ENCODE peak calls at places on chromosome 13, in five cellular contexts. One of them, this sample, is unnamed.
A peak's percentile ranks its signal among the peaks of the same experiment; 100 is the strongest.

GRCh38 chr13:31625115-31625514 is 114.2 kb upstream of the RXFP2 start:
- DNase-seq in uterus: no peak
- DNase-seq in ovary: no peak
- DNase-seq in IMR-90: no peak
- DNase-seq in body of pancreas: no peak
- DNase-seq in this sample: no peak

GRCh38 chr13:33341861-33342452 is 56.4 kb upstream of the STARD13 start:
- DNase-seq in body of pancreas: no peak
- DNase-seq in ovary: no peak
- DNase-seq in IMR-90: no peak
- DNase-seq in uterus: no peak
- DNase-seq in this sample: no peak

GRCh38 chr13:66994097-66994496 is 236.0 kb downstream of the PCDH9 start:
- DNase-seq in ovary: no peak
- DNase-seq in IMR-90: peak; percentile 52
- DNase-seq in body of pancreas: peak; percentile 76
- DNase-seq in uterus: no peak
- DNase-seq in this sample: peak; percentile 79

GRCh38 chr13:100301418-100301817 is 212.5 kb downstream of the PCCA start:
- DNase-seq in uterus: no peak
- DNase-seq in IMR-90: no peak
- DNase-seq in body of pancreas: peak; percentile 25
- DNase-seq in ovary: no peak
- DNase-seq in this sample: peak; percentile 68

GRCh38 chr13:109160357-109160756 is 530.9 kb downstream of the MYO16 start:
- DNase-seq in body of pancreas: no peak
- DNase-seq in ovary: no peak
- DNase-seq in uterus: no peak
- DNase-seq in IMR-90: no peak
- DNase-seq in this sample: no peak

GRCh38 chr13:40895207-40895606 is 105.8 kb downstream of the SLC25A15 start:
- DNase-seq in ovary: no peak
- DNase-seq in uterus: no peak
- DNase-seq in IMR-90: no peak
- DNase-seq in body of pancreas: no peak
- DNase-seq in this sample: no peak

GRCh38 chr13:51814825-51815650 is 11.1 kb upstream of the DHRS12 start:
- DNase-seq in ovary: peak; percentile 55
- DNase-seq in IMR-90: peak; percentile 50
- DNase-seq in body of pancreas: peak; percentile 83
- DNase-seq in uterus: peak; percentile 65
- DNase-seq in this sample: peak; percentile 65

GRCh38 chr13:40974460-40975407 is 44.4 kb downstream of the ELF1 start:
- DNase-seq in ovary: no peak
- DNase-seq in uterus: no peak
- DNase-seq in body of pancreas: peak; percentile 38
- DNase-seq in IMR-90: peak; percentile 66
- DNase-seq in this sample: no peak

GRCh38 chr13:37595162-37595561 is 3.4 kb downstream of the POSTN start:
- DNase-seq in ovary: no peak
- DNase-seq in uterus: no peak
- DNase-seq in body of pancreas: no peak
- DNase-seq in IMR-90: peak; percentile 47
- DNase-seq in this sample: no peak

GRCh38 chr13:52085416-52085815 is 43.5 kb downstream of the NEK5 start:
- DNase-seq in uterus: no peak
- DNase-seq in IMR-90: peak; percentile 86
- DNase-seq in body of pancreas: no peak
- DNase-seq in ovary: no peak
- DNase-seq in this sample: no peak

GRCh38 chr13:49844191-49844590 is 51.7 kb upstream of the KPNA3 start:
- DNase-seq in body of pancreas: no peak
- DNase-seq in IMR-90: no peak
- DNase-seq in ovary: no peak
- DNase-seq in uterus: no peak
- DNase-seq in this sample: no peak

GRCh38 chr13:21076265-21076653 is 14.9 kb upstream of the LATS2 start:
- DNase-seq in body of pancreas: no peak
- DNase-seq in uterus: no peak
- DNase-seq in IMR-90: no peak
- DNase-seq in ovary: no peak
- DNase-seq in this sample: no peak

GRCh38 chr13:51122868-51123267 is 11.8 kb upstream of the C13orf42 start:
- DNase-seq in body of pancreas: no peak
- DNase-seq in IMR-90: no peak
- DNase-seq in ovary: no peak
- DNase-seq in uterus: no peak
- DNase-seq in this sample: no peak

GRCh38 chr13:75330770-75331169 is 151.2 kb downstream of the TBC1D4 start:
- DNase-seq in IMR-90: no peak
- DNase-seq in uterus: no peak
- DNase-seq in body of pancreas: no peak
- DNase-seq in ovary: no peak
- DNase-seq in this sample: no peak

GRCh38 chr13:23979361-23980159 is 82.3 kb upstream of the C1QTNF9B start:
- DNase-seq in ovary: peak; percentile 89
- DNase-seq in body of pancreas: peak; percentile 77
- DNase-seq in uterus: peak; percentile 80
- DNase-seq in IMR-90: peak; percentile 82
- DNase-seq in this sample: peak; percentile 83

GRCh38 chr13:32586022-32586900 is at the start of gene PDS5B:
- DNase-seq in ovary: peak; percentile 97
- DNase-seq in IMR-90: peak; percentile 92
- DNase-seq in body of pancreas: peak; percentile 95
- DNase-seq in uterus: peak; percentile 95
- DNase-seq in this sample: peak; percentile 94

GRCh38 chr13:30143671-30144400 is 163.5 kb downstream of the KATNAL1 start:
- DNase-seq in body of pancreas: no peak
- DNase-seq in IMR-90: peak; percentile 81
- DNase-seq in ovary: no peak
- DNase-seq in uterus: no peak
- DNase-seq in this sample: no peak

GRCh38 chr13:82654851-82655517 is 1227.3 kb downstream of the SLITRK1 start:
- DNase-seq in ovary: no peak
- DNase-seq in body of pancreas: peak; percentile 33
- DNase-seq in IMR-90: peak; percentile 82
- DNase-seq in uterus: peak; percentile 20
- DNase-seq in this sample: peak; percentile 21

GRCh38 chr13:51467730-51468129 is 14.9 kb upstream of the INTS6 start:
- DNase-seq in IMR-90: no peak
- DNase-seq in ovary: no peak
- DNase-seq in body of pancreas: peak; percentile 46
- DNase-seq in uterus: no peak
- DNase-seq in this sample: no peak

GRCh38 chr13:92967923-92968322 is 258.7 kb upstream of the GPC6 start:
- DNase-seq in body of pancreas: no peak
- DNase-seq in IMR-90: peak; percentile 16
- DNase-seq in ovary: no peak
- DNase-seq in uterus: no peak
- DNase-seq in this sample: no peak

GRCh38 chr13:80630685-80631121 is 289.8 kb upstream of the SPRY2 start:
- DNase-seq in uterus: no peak
- DNase-seq in body of pancreas: no peak
- DNase-seq in ovary: no peak
- DNase-seq in IMR-90: no peak
- DNase-seq in this sample: no peak

GRCh38 chr13:110633776-110634175 is 18.4 kb downstream of the NAXD start:
- DNase-seq in IMR-90: no peak
- DNase-seq in body of pancreas: no peak
- DNase-seq in uterus: no peak
- DNase-seq in ovary: no peak
- DNase-seq in this sample: no peak

GRCh38 chr13:33904431-33904830 is 86.5 kb downstream of the RFC3 start:
- DNase-seq in body of pancreas: no peak
- DNase-seq in uterus: no peak
- DNase-seq in ovary: no peak
- DNase-seq in IMR-90: no peak
- DNase-seq in this sample: no peak

GRCh38 chr13:49740870-49741269 is 49.6 kb upstream of the EBPL start:
- DNase-seq in IMR-90: no peak
- DNase-seq in ovary: no peak
- DNase-seq in body of pancreas: no peak
- DNase-seq in uterus: no peak
- DNase-seq in this sample: no peak

GRCh38 chr13:74550039-74550438 is 415.8 kb upstream of the KLF12 start:
- DNase-seq in IMR-90: no peak
- DNase-seq in uterus: no peak
- DNase-seq in body of pancreas: no peak
- DNase-seq in ovary: no peak
- DNase-seq in this sample: no peak

GRCh38 chr13:34620073-34620858 is 321.8 kb upstream of the NBEA start:
- DNase-seq in body of pancreas: no peak
- DNase-seq in uterus: no peak
- DNase-seq in IMR-90: no peak
- DNase-seq in ovary: no peak
- DNase-seq in this sample: no peak

GRCh38 chr13:105087941-105088340 is 1447.5 kb downstream of the EFNB2 start:
- DNase-seq in body of pancreas: no peak
- DNase-seq in IMR-90: no peak
- DNase-seq in uterus: no peak
- DNase-seq in ovary: no peak
- DNase-seq in this sample: no peak
- TF ChIP-seq POLR2A in body of pancreas: no peak
- TF ChIP-seq POLR2A in IMR-90: no peak
- TF ChIP-seq POLR2A in uterus: no peak
- TF ChIP-seq POLR2A in ovary: no peak
- TF ChIP-seq POLR2A in this sample: no peak

GRCh38 chr13:103772576-103772975 is 706.4 kb upstream of the SLC10A2 start:
- DNase-seq in ovary: no peak
- DNase-seq in uterus: no peak
- DNase-seq in body of pancreas: no peak
- DNase-seq in IMR-90: no peak
- DNase-seq in this sample: no peak
- TF ChIP-seq CTCF in ovary: no peak
- TF ChIP-seq CTCF in uterus: no peak
- TF ChIP-seq CTCF in body of pancreas: no peak
- TF ChIP-seq CTCF in IMR-90: no peak
- TF ChIP-seq CTCF in this sample: no peak

GRCh38 chr13:97057196-97057595 is 62.9 kb upstream of the OXGR1 start:
- DNase-seq in IMR-90: no peak
- DNase-seq in ovary: no peak
- DNase-seq in uterus: no peak
- DNase-seq in body of pancreas: no peak
- DNase-seq in this sample: no peak

GRCh38 chr13:97058896-97059295 is 64.6 kb upstream of the OXGR1 start:
- DNase-seq in IMR-90: no peak
- DNase-seq in uterus: no peak
- DNase-seq in body of pancreas: no peak
- DNase-seq in ovary: no peak
- DNase-seq in this sample: no peak

GRCh38 chr13:97058417-97058816 is 64.1 kb upstream of the OXGR1 start:
- DNase-seq in uterus: no peak
- DNase-seq in body of pancreas: no peak
- DNase-seq in ovary: no peak
- DNase-seq in IMR-90: no peak
- DNase-seq in this sample: no peak
- H3K4me1 ChIP-seq in uterus: no peaks in the 10 kb centered on the region
- H3K4me1 ChIP-seq in body of pancreas: no peaks in the 10 kb centered on the region
- H3K4me1 ChIP-seq in ovary: no peaks in the 10 kb centered on the region
- H3K4me1 ChIP-seq in IMR-90: no peaks in the 10 kb centered on the region
- H3K4me1 ChIP-seq in this sample: no peaks in the 10 kb centered on the region

GRCh38 chr13:113169277-113170272 is 11.1 kb downstream of the PROZ start:
- DNase-seq in body of pancreas: no peak
- DNase-seq in uterus: no peak
- DNase-seq in IMR-90: no peak
- DNase-seq in ovary: no peak
- DNase-seq in this sample: no peak
- TF ChIP-seq POLR2A in body of pancreas: no peak
- TF ChIP-seq POLR2A in uterus: no peak
- TF ChIP-seq POLR2A in IMR-90: no peak
- TF ChIP-seq POLR2A in ovary: no peak
- TF ChIP-seq POLR2A in this sample: no peak

GRCh38 chr13:95404141-95404882 is 103.1 kb upstream of the ABCC4 start:
- DNase-seq in IMR-90: peak; percentile 73
- DNase-seq in ovary: peak; percentile 88
- DNase-seq in uterus: peak; percentile 81
- DNase-seq in body of pancreas: peak; percentile 89
- DNase-seq in this sample: peak; percentile 82
- TF ChIP-seq CTCF in IMR-90: peak; percentile 97
- TF ChIP-seq CTCF in ovary: peak; percentile 86
- TF ChIP-seq CTCF in uterus: peak; percentile 89
- TF ChIP-seq CTCF in body of pancreas: peak; percentile 87
- TF ChIP-seq CTCF in this sample: peak; percentile 84

GRCh38 chr13:48236528-48237353 is 3.7 kb downstream of the ITM2B start:
- DNase-seq in uterus: no peak
- DNase-seq in IMR-90: no peak
- DNase-seq in body of pancreas: no peak
- DNase-seq in ovary: no peak
- DNase-seq in this sample: no peak
- H3K4me1 ChIP-seq in uterus: peaks cover 6% of the 10 kb centered on the region
- H3K4me1 ChIP-seq in IMR-90: peaks cover 8% of the 10 kb centered on the region
- H3K4me1 ChIP-seq in body of pancreas: peaks cover 59% of the 10 kb centered on the region
- H3K4me1 ChIP-seq in ovary: peaks cover 7% of the 10 kb centered on the region
- H3K4me1 ChIP-seq in this sample: peaks cover 16% of the 10 kb centered on the region

DNA sequence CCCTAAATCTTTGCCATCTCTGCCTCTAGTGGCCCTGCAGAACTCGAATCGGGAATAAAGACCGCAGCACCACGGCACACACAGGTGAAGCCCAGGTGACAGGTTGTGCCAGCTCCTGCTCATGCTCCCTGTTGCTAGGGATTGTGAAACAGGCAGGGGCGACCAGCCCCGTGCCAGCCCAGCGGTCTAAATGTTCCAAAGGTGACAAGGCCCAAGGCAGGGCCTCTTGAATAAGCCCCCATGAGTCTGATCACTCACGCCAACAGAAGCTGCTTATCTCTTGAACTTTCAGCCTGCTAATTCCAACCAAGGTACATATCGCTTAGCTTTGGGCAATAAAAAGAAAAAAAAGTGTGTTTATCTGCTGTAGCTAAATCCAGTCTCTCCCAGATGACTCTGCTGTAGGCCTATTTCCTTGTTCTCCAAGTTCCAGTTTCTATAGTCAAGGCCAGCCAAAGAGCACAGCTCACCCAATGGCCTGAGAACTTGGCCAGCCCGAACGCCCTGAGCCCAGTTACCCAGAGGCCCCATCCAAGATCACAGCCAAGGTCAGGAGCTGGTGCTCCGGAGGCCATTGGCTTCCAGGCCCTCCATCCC is 191.1 kb upstream of the GPR12 start:
- DNase-seq in ovary: peak; percentile 53
- DNase-seq in body of pancreas: peak; percentile 89
- DNase-seq in IMR-90: no peak
- DNase-seq in uterus: no peak
- DNase-seq in this sample: no peak
- TF ChIP-seq POLR2A in ovary: no peak
- TF ChIP-seq POLR2A in body of pancreas: peak; percentile 32
- TF ChIP-seq POLR2A in IMR-90: no peak
- TF ChIP-seq POLR2A in uterus: no peak
- TF ChIP-seq POLR2A in this sample: no peak

DNA sequence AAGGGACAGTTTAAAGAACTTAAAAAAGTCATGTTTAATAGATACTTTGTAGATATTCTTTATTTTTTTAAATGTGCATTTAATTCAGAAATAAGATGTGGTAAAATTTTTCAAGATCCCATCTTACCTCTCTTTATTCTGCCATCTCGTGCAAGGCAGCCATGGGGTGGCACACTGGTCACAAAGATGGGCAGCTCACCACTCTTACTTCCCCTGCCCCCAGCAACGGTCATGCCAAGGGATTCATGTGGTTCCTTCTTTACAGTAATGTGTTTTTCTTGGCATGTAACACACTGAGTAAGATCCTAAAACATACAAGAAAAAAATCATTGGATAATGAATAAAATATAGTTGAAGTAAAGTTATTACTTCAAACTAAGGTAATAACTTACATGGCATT is 64.2 kb downstream of the LNX2 start:
- DNase-seq in uterus: no peak
- DNase-seq in IMR-90: peak; percentile 78
- DNase-seq in ovary: no peak
- DNase-seq in body of pancreas: peak; percentile 39
- DNase-seq in this sample: no peak
- TF ChIP-seq CTCF in uterus: no peak
- TF ChIP-seq CTCF in IMR-90: peak; percentile 43
- TF ChIP-seq CTCF in ovary: no peak
- TF ChIP-seq CTCF in body of pancreas: no peak
- TF ChIP-seq CTCF in this sample: no peak